ENCODE peak calls at places on chromosomes 13 and 19, in eight cellular contexts. One of them, this sample, is unnamed.

GRCh38 chr19:47020132-47020805 is 632 bp downstream of the NPAS1 start:
- DNase-seq in NCI-H510A treated with DMSO at 0.1 percent for 48 hours: no peak
- DNase-seq in activated CD4-positive, CD25-positive, alpha-beta regulatory T cell treated with anti-CD3 and anti-CD28 coated beads, Interleukin-2, amount 50 U/mL, for 16 hours: no peak
- DNase-seq in stimulated activated CD8-positive, alpha-beta memory T cell treated with anti-CD3 and anti-CD28 coated beads, Interleukin-7, amount 100 ng/mL, for 24 hours: no peak
- DNase-seq in ascending aorta: no peak
- DNase-seq in activated T-cell treated with anti-CD3 and anti-CD28 coated beads for 24 hours: no peak
- DNase-seq in activated naive CD8-positive, alpha-beta T cell treated with anti-CD3 and anti-CD28 coated beads for 36 hours: no peak
- DNase-seq in activated T-helper 1 cell treated with anti-CD3 and anti-CD28 coated beads, Interleukin-12 subunit alpha, Interleukin-12 subunit beta, Interleukin-2, Interleukin-4 antibody, amounts not matched to agents 30 ng/mL and 10 ng/mL and 1 ng/mL, durations not matched to agents 14 hours and 24 hours and 36 hours: no peak
- DNase-seq in this sample: no peak

GRCh38 chr13:28658539-28658795 is 463 bp upstream of the POMP start:
- DNase-seq in NCI-H510A treated with DMSO at 0.1 percent for 48 hours: no peak
- DNase-seq in activated CD4-positive, CD25-positive, alpha-beta regulatory T cell treated with anti-CD3 and anti-CD28 coated beads, Interleukin-2, amount 50 U/mL, for 16 hours: no peak
- DNase-seq in stimulated activated CD8-positive, alpha-beta memory T cell treated with anti-CD3 and anti-CD28 coated beads, Interleukin-7, amount 100 ng/mL, for 24 hours: no peak
- DNase-seq in ascending aorta: no peak
- DNase-seq in activated T-cell treated with anti-CD3 and anti-CD28 coated beads for 24 hours: no peak
- DNase-seq in activated naive CD8-positive, alpha-beta T cell treated with anti-CD3 and anti-CD28 coated beads for 36 hours: no peak
- DNase-seq in activated T-helper 1 cell treated with anti-CD3 and anti-CD28 coated beads, Interleukin-12 subunit alpha, Interleukin-12 subunit beta, Interleukin-2, Interleukin-4 antibody, amounts not matched to agents 30 ng/mL and 10 ng/mL and 1 ng/mL, durations not matched to agents 14 hours and 24 hours and 36 hours: no peak
- DNase-seq in this sample: no peak

GRCh38 chr13:85266331-85266730 is 532.9 kb downstream of the SLITRK6 start:
- DNase-seq in NCI-H510A treated with DMSO at 0.1 percent for 48 hours: no peak
- DNase-seq in activated CD4-positive, CD25-positive, alpha-beta regulatory T cell treated with anti-CD3 and anti-CD28 coated beads, Interleukin-2, amount 50 U/mL, for 16 hours: no peak
- DNase-seq in stimulated activated CD8-positive, alpha-beta memory T cell treated with anti-CD3 and anti-CD28 coated beads, Interleukin-7, amount 100 ng/mL, for 24 hours: no peak
- DNase-seq in ascending aorta: no peak
- DNase-seq in activated T-cell treated with anti-CD3 and anti-CD28 coated beads for 24 hours: no peak
- DNase-seq in activated naive CD8-positive, alpha-beta T cell treated with anti-CD3 and anti-CD28 coated beads for 36 hours: no peak
- DNase-seq in activated T-helper 1 cell treated with anti-CD3 and anti-CD28 coated beads, Interleukin-12 subunit alpha, Interleukin-12 subunit beta, Interleukin-2, Interleukin-4 antibody, amounts not matched to agents 30 ng/mL and 10 ng/mL and 1 ng/mL, durations not matched to agents 14 hours and 24 hours and 36 hours: no peak
- DNase-seq in this sample: no peak

GRCh38 chr19:3409346-3410064 is 43.1 kb downstream of the NFIC start:
- DNase-seq in NCI-H510A treated with DMSO at 0.1 percent for 48 hours: peak
- DNase-seq in activated CD4-positive, CD25-positive, alpha-beta regulatory T cell treated with anti-CD3 and anti-CD28 coated beads, Interleukin-2, amount 50 U/mL, for 16 hours: no peak
- DNase-seq in stimulated activated CD8-positive, alpha-beta memory T cell treated with anti-CD3 and anti-CD28 coated beads, Interleukin-7, amount 100 ng/mL, for 24 hours: no peak
- DNase-seq in ascending aorta: no peak
- DNase-seq in activated T-cell treated with anti-CD3 and anti-CD28 coated beads for 24 hours: no peak
- DNase-seq in activated naive CD8-positive, alpha-beta T cell treated with anti-CD3 and anti-CD28 coated beads for 36 hours: no peak
- DNase-seq in activated T-helper 1 cell treated with anti-CD3 and anti-CD28 coated beads, Interleukin-12 subunit alpha, Interleukin-12 subunit beta, Interleukin-2, Interleukin-4 antibody, amounts not matched to agents 30 ng/mL and 10 ng/mL and 1 ng/mL, durations not matched to agents 14 hours and 24 hours and 36 hours: no peak
- DNase-seq in this sample: no peak

GRCh38 chr13:32316476-32316875 is 1.2 kb downstream of the BRCA2 start:
- DNase-seq in NCI-H510A treated with DMSO at 0.1 percent for 48 hours: no peak
- DNase-seq in activated CD4-positive, CD25-positive, alpha-beta regulatory T cell treated with anti-CD3 and anti-CD28 coated beads, Interleukin-2, amount 50 U/mL, for 16 hours: no peak
- DNase-seq in stimulated activated CD8-positive, alpha-beta memory T cell treated with anti-CD3 and anti-CD28 coated beads, Interleukin-7, amount 100 ng/mL, for 24 hours: no peak
- DNase-seq in ascending aorta: no peak
- DNase-seq in activated T-cell treated with anti-CD3 and anti-CD28 coated beads for 24 hours: no peak
- DNase-seq in activated naive CD8-positive, alpha-beta T cell treated with anti-CD3 and anti-CD28 coated beads for 36 hours: no peak
- DNase-seq in activated T-helper 1 cell treated with anti-CD3 and anti-CD28 coated beads, Interleukin-12 subunit alpha, Interleukin-12 subunit beta, Interleukin-2, Interleukin-4 antibody, amounts not matched to agents 30 ng/mL and 10 ng/mL and 1 ng/mL, durations not matched to agents 14 hours and 24 hours and 36 hours: no peak
- DNase-seq in this sample: no peak

GRCh38 chr19:46856062-46857022 is 4.5 kb upstream of the ARHGAP35 start:
- DNase-seq in NCI-H510A treated with DMSO at 0.1 percent for 48 hours: peak
- DNase-seq in activated CD4-positive, CD25-positive, alpha-beta regulatory T cell treated with anti-CD3 and anti-CD28 coated beads, Interleukin-2, amount 50 U/mL, for 16 hours: peak
- DNase-seq in stimulated activated CD8-positive, alpha-beta memory T cell treated with anti-CD3 and anti-CD28 coated beads, Interleukin-7, amount 100 ng/mL, for 24 hours: peak
- DNase-seq in ascending aorta: peak
- DNase-seq in activated T-cell treated with anti-CD3 and anti-CD28 coated beads for 24 hours: peak
- DNase-seq in activated naive CD8-positive, alpha-beta T cell treated with anti-CD3 and anti-CD28 coated beads for 36 hours: peak
- DNase-seq in activated T-helper 1 cell treated with anti-CD3 and anti-CD28 coated beads, Interleukin-12 subunit alpha, Interleukin-12 subunit beta, Interleukin-2, Interleukin-4 antibody, amounts not matched to agents 30 ng/mL and 10 ng/mL and 1 ng/mL, durations not matched to agents 14 hours and 24 hours and 36 hours: peak
- DNase-seq in this sample: peak

GRCh38 chr13:31686660-31687430 is 52.5 kb upstream of the RXFP2 start:
- DNase-seq in NCI-H510A treated with DMSO at 0.1 percent for 48 hours: no peak
- DNase-seq in activated CD4-positive, CD25-positive, alpha-beta regulatory T cell treated with anti-CD3 and anti-CD28 coated beads, Interleukin-2, amount 50 U/mL, for 16 hours: no peak
- DNase-seq in stimulated activated CD8-positive, alpha-beta memory T cell treated with anti-CD3 and anti-CD28 coated beads, Interleukin-7, amount 100 ng/mL, for 24 hours: no peak
- DNase-seq in ascending aorta: no peak
- DNase-seq in activated T-cell treated with anti-CD3 and anti-CD28 coated beads for 24 hours: no peak
- DNase-seq in activated naive CD8-positive, alpha-beta T cell treated with anti-CD3 and anti-CD28 coated beads for 36 hours: no peak
- DNase-seq in activated T-helper 1 cell treated with anti-CD3 and anti-CD28 coated beads, Interleukin-12 subunit alpha, Interleukin-12 subunit beta, Interleukin-2, Interleukin-4 antibody, amounts not matched to agents 30 ng/mL and 10 ng/mL and 1 ng/mL, durations not matched to agents 14 hours and 24 hours and 36 hours: no peak
- DNase-seq in this sample: no peak

GRCh38 chr19:18058208-18059009 is 28.3 kb downstream of the IL12RB1 start:
- DNase-seq in NCI-H510A treated with DMSO at 0.1 percent for 48 hours: peak
- DNase-seq in activated CD4-positive, CD25-positive, alpha-beta regulatory T cell treated with anti-CD3 and anti-CD28 coated beads, Interleukin-2, amount 50 U/mL, for 16 hours: peak
- DNase-seq in stimulated activated CD8-positive, alpha-beta memory T cell treated with anti-CD3 and anti-CD28 coated beads, Interleukin-7, amount 100 ng/mL, for 24 hours: peak
- DNase-seq in ascending aorta: no peak
- DNase-seq in activated T-cell treated with anti-CD3 and anti-CD28 coated beads for 24 hours: peak
- DNase-seq in activated naive CD8-positive, alpha-beta T cell treated with anti-CD3 and anti-CD28 coated beads for 36 hours: peak
- DNase-seq in activated T-helper 1 cell treated with anti-CD3 and anti-CD28 coated beads, Interleukin-12 subunit alpha, Interleukin-12 subunit beta, Interleukin-2, Interleukin-4 antibody, amounts not matched to agents 30 ng/mL and 10 ng/mL and 1 ng/mL, durations not matched to agents 14 hours and 24 hours and 36 hours: peak
- DNase-seq in this sample: peak

GRCh38 chr13:61188057-61188456 is 227.6 kb downstream of the PCDH20 start:
- DNase-seq in NCI-H510A treated with DMSO at 0.1 percent for 48 hours: no peak
- DNase-seq in activated CD4-positive, CD25-positive, alpha-beta regulatory T cell treated with anti-CD3 and anti-CD28 coated beads, Interleukin-2, amount 50 U/mL, for 16 hours: no peak
- DNase-seq in stimulated activated CD8-positive, alpha-beta memory T cell treated with anti-CD3 and anti-CD28 coated beads, Interleukin-7, amount 100 ng/mL, for 24 hours: no peak
- DNase-seq in ascending aorta: no peak
- DNase-seq in activated T-cell treated with anti-CD3 and anti-CD28 coated beads for 24 hours: no peak
- DNase-seq in activated naive CD8-positive, alpha-beta T cell treated with anti-CD3 and anti-CD28 coated beads for 36 hours: no peak
- DNase-seq in activated T-helper 1 cell treated with anti-CD3 and anti-CD28 coated beads, Interleukin-12 subunit alpha, Interleukin-12 subunit beta, Interleukin-2, Interleukin-4 antibody, amounts not matched to agents 30 ng/mL and 10 ng/mL and 1 ng/mL, durations not matched to agents 14 hours and 24 hours and 36 hours: no peak
- DNase-seq in this sample: no peak

GRCh38 chr19:40638327-40638726 is 37.2 kb downstream of the LTBP4 start:
- DNase-seq in NCI-H510A treated with DMSO at 0.1 percent for 48 hours: no peak
- DNase-seq in activated CD4-positive, CD25-positive, alpha-beta regulatory T cell treated with anti-CD3 and anti-CD28 coated beads, Interleukin-2, amount 50 U/mL, for 16 hours: no peak
- DNase-seq in stimulated activated CD8-positive, alpha-beta memory T cell treated with anti-CD3 and anti-CD28 coated beads, Interleukin-7, amount 100 ng/mL, for 24 hours: no peak
- DNase-seq in ascending aorta: no peak
- DNase-seq in activated T-cell treated with anti-CD3 and anti-CD28 coated beads for 24 hours: no peak
- DNase-seq in activated naive CD8-positive, alpha-beta T cell treated with anti-CD3 and anti-CD28 coated beads for 36 hours: no peak
- DNase-seq in activated T-helper 1 cell treated with anti-CD3 and anti-CD28 coated beads, Interleukin-12 subunit alpha, Interleukin-12 subunit beta, Interleukin-2, Interleukin-4 antibody, amounts not matched to agents 30 ng/mL and 10 ng/mL and 1 ng/mL, durations not matched to agents 14 hours and 24 hours and 36 hours: no peak
- DNase-seq in this sample: no peak

GRCh38 chr19:41339936-41340335 is 13.8 kb downstream of the TGFB1 start:
- DNase-seq in NCI-H510A treated with DMSO at 0.1 percent for 48 hours: no peak
- DNase-seq in activated CD4-positive, CD25-positive, alpha-beta regulatory T cell treated with anti-CD3 and anti-CD28 coated beads, Interleukin-2, amount 50 U/mL, for 16 hours: no peak
- DNase-seq in stimulated activated CD8-positive, alpha-beta memory T cell treated with anti-CD3 and anti-CD28 coated beads, Interleukin-7, amount 100 ng/mL, for 24 hours: no peak
- DNase-seq in ascending aorta: no peak
- DNase-seq in activated T-cell treated with anti-CD3 and anti-CD28 coated beads for 24 hours: no peak
- DNase-seq in activated naive CD8-positive, alpha-beta T cell treated with anti-CD3 and anti-CD28 coated beads for 36 hours: no peak
- DNase-seq in activated T-helper 1 cell treated with anti-CD3 and anti-CD28 coated beads, Interleukin-12 subunit alpha, Interleukin-12 subunit beta, Interleukin-2, Interleukin-4 antibody, amounts not matched to agents 30 ng/mL and 10 ng/mL and 1 ng/mL, durations not matched to agents 14 hours and 24 hours and 36 hours: no peak
- DNase-seq in this sample: no peak

GRCh38 chr19:7622933-7623685 is 6.2 kb downstream of the XAB2 start:
- DNase-seq in NCI-H510A treated with DMSO at 0.1 percent for 48 hours: no peak
- DNase-seq in activated CD4-positive, CD25-positive, alpha-beta regulatory T cell treated with anti-CD3 and anti-CD28 coated beads, Interleukin-2, amount 50 U/mL, for 16 hours: no peak
- DNase-seq in stimulated activated CD8-positive, alpha-beta memory T cell treated with anti-CD3 and anti-CD28 coated beads, Interleukin-7, amount 100 ng/mL, for 24 hours: no peak
- DNase-seq in ascending aorta: no peak
- DNase-seq in activated T-cell treated with anti-CD3 and anti-CD28 coated beads for 24 hours: no peak
- DNase-seq in activated naive CD8-positive, alpha-beta T cell treated with anti-CD3 and anti-CD28 coated beads for 36 hours: peak
- DNase-seq in activated T-helper 1 cell treated with anti-CD3 and anti-CD28 coated beads, Interleukin-12 subunit alpha, Interleukin-12 subunit beta, Interleukin-2, Interleukin-4 antibody, amounts not matched to agents 30 ng/mL and 10 ng/mL and 1 ng/mL, durations not matched to agents 14 hours and 24 hours and 36 hours: no peak
- DNase-seq in this sample: no peak

GRCh38 chr13:43376596-43376995 is 353.2 kb downstream of the DNAJC15 start:
- DNase-seq in NCI-H510A treated with DMSO at 0.1 percent for 48 hours: no peak
- DNase-seq in activated CD4-positive, CD25-positive, alpha-beta regulatory T cell treated with anti-CD3 and anti-CD28 coated beads, Interleukin-2, amount 50 U/mL, for 16 hours: no peak
- DNase-seq in stimulated activated CD8-positive, alpha-beta memory T cell treated with anti-CD3 and anti-CD28 coated beads, Interleukin-7, amount 100 ng/mL, for 24 hours: no peak
- DNase-seq in ascending aorta: no peak
- DNase-seq in activated T-cell treated with anti-CD3 and anti-CD28 coated beads for 24 hours: no peak
- DNase-seq in activated naive CD8-positive, alpha-beta T cell treated with anti-CD3 and anti-CD28 coated beads for 36 hours: no peak
- DNase-seq in activated T-helper 1 cell treated with anti-CD3 and anti-CD28 coated beads, Interleukin-12 subunit alpha, Interleukin-12 subunit beta, Interleukin-2, Interleukin-4 antibody, amounts not matched to agents 30 ng/mL and 10 ng/mL and 1 ng/mL, durations not matched to agents 14 hours and 24 hours and 36 hours: no peak
- DNase-seq in this sample: no peak

GRCh38 chr19:2039082-2039958 is 11.7 kb downstream of the MKNK2 start:
- DNase-seq in NCI-H510A treated with DMSO at 0.1 percent for 48 hours: no peak
- DNase-seq in activated CD4-positive, CD25-positive, alpha-beta regulatory T cell treated with anti-CD3 and anti-CD28 coated beads, Interleukin-2, amount 50 U/mL, for 16 hours: no peak
- DNase-seq in stimulated activated CD8-positive, alpha-beta memory T cell treated with anti-CD3 and anti-CD28 coated beads, Interleukin-7, amount 100 ng/mL, for 24 hours: no peak
- DNase-seq in ascending aorta: no peak
- DNase-seq in activated T-cell treated with anti-CD3 and anti-CD28 coated beads for 24 hours: no peak
- DNase-seq in activated naive CD8-positive, alpha-beta T cell treated with anti-CD3 and anti-CD28 coated beads for 36 hours: no peak
- DNase-seq in activated T-helper 1 cell treated with anti-CD3 and anti-CD28 coated beads, Interleukin-12 subunit alpha, Interleukin-12 subunit beta, Interleukin-2, Interleukin-4 antibody, amounts not matched to agents 30 ng/mL and 10 ng/mL and 1 ng/mL, durations not matched to agents 14 hours and 24 hours and 36 hours: no peak
- DNase-seq in this sample: no peak

GRCh38 chr13:62092536-62092935 is 676.9 kb upstream of the PCDH20 start:
- DNase-seq in NCI-H510A treated with DMSO at 0.1 percent for 48 hours: no peak
- DNase-seq in activated CD4-positive, CD25-positive, alpha-beta regulatory T cell treated with anti-CD3 and anti-CD28 coated beads, Interleukin-2, amount 50 U/mL, for 16 hours: no peak
- DNase-seq in stimulated activated CD8-positive, alpha-beta memory T cell treated with anti-CD3 and anti-CD28 coated beads, Interleukin-7, amount 100 ng/mL, for 24 hours: no peak
- DNase-seq in ascending aorta: no peak
- DNase-seq in activated T-cell treated with anti-CD3 and anti-CD28 coated beads for 24 hours: no peak
- DNase-seq in activated naive CD8-positive, alpha-beta T cell treated with anti-CD3 and anti-CD28 coated beads for 36 hours: no peak
- DNase-seq in activated T-helper 1 cell treated with anti-CD3 and anti-CD28 coated beads, Interleukin-12 subunit alpha, Interleukin-12 subunit beta, Interleukin-2, Interleukin-4 antibody, amounts not matched to agents 30 ng/mL and 10 ng/mL and 1 ng/mL, durations not matched to agents 14 hours and 24 hours and 36 hours: no peak
- DNase-seq in this sample: no peak

GRCh38 chr13:99419591-99420243 is 81.6 kb upstream of the TM9SF2 start:
- DNase-seq in NCI-H510A treated with DMSO at 0.1 percent for 48 hours: no peak
- DNase-seq in activated CD4-positive, CD25-positive, alpha-beta regulatory T cell treated with anti-CD3 and anti-CD28 coated beads, Interleukin-2, amount 50 U/mL, for 16 hours: no peak
- DNase-seq in stimulated activated CD8-positive, alpha-beta memory T cell treated with anti-CD3 and anti-CD28 coated beads, Interleukin-7, amount 100 ng/mL, for 24 hours: no peak
- DNase-seq in ascending aorta: no peak
- DNase-seq in activated T-cell treated with anti-CD3 and anti-CD28 coated beads for 24 hours: no peak
- DNase-seq in activated naive CD8-positive, alpha-beta T cell treated with anti-CD3 and anti-CD28 coated beads for 36 hours: no peak
- DNase-seq in activated T-helper 1 cell treated with anti-CD3 and anti-CD28 coated beads, Interleukin-12 subunit alpha, Interleukin-12 subunit beta, Interleukin-2, Interleukin-4 antibody, amounts not matched to agents 30 ng/mL and 10 ng/mL and 1 ng/mL, durations not matched to agents 14 hours and 24 hours and 36 hours: no peak
- DNase-seq in this sample: no peak

GRCh38 chr19:42613666-42614065 is 18.9 kb upstream of the CEACAM8 start:
- DNase-seq in NCI-H510A treated with DMSO at 0.1 percent for 48 hours: no peak
- DNase-seq in activated CD4-positive, CD25-positive, alpha-beta regulatory T cell treated with anti-CD3 and anti-CD28 coated beads, Interleukin-2, amount 50 U/mL, for 16 hours: no peak
- DNase-seq in stimulated activated CD8-positive, alpha-beta memory T cell treated with anti-CD3 and anti-CD28 coated beads, Interleukin-7, amount 100 ng/mL, for 24 hours: no peak
- DNase-seq in ascending aorta: no peak
- DNase-seq in activated T-cell treated with anti-CD3 and anti-CD28 coated beads for 24 hours: no peak
- DNase-seq in activated naive CD8-positive, alpha-beta T cell treated with anti-CD3 and anti-CD28 coated beads for 36 hours: no peak
- DNase-seq in activated T-helper 1 cell treated with anti-CD3 and anti-CD28 coated beads, Interleukin-12 subunit alpha, Interleukin-12 subunit beta, Interleukin-2, Interleukin-4 antibody, amounts not matched to agents 30 ng/mL and 10 ng/mL and 1 ng/mL, durations not matched to agents 14 hours and 24 hours and 36 hours: no peak
- DNase-seq in this sample: no peak

GRCh38 chr13:111636271-111636670 is 315.8 kb downstream of the TEX29 start:
- DNase-seq in NCI-H510A treated with DMSO at 0.1 percent for 48 hours: no peak
- DNase-seq in activated CD4-positive, CD25-positive, alpha-beta regulatory T cell treated with anti-CD3 and anti-CD28 coated beads, Interleukin-2, amount 50 U/mL, for 16 hours: no peak
- DNase-seq in stimulated activated CD8-positive, alpha-beta memory T cell treated with anti-CD3 and anti-CD28 coated beads, Interleukin-7, amount 100 ng/mL, for 24 hours: no peak
- DNase-seq in ascending aorta: no peak
- DNase-seq in activated T-cell treated with anti-CD3 and anti-CD28 coated beads for 24 hours: no peak
- DNase-seq in activated naive CD8-positive, alpha-beta T cell treated with anti-CD3 and anti-CD28 coated beads for 36 hours: no peak
- DNase-seq in activated T-helper 1 cell treated with anti-CD3 and anti-CD28 coated beads, Interleukin-12 subunit alpha, Interleukin-12 subunit beta, Interleukin-2, Interleukin-4 antibody, amounts not matched to agents 30 ng/mL and 10 ng/mL and 1 ng/mL, durations not matched to agents 14 hours and 24 hours and 36 hours: no peak
- DNase-seq in this sample: no peak

GRCh38 chr13:104976964-104977363 is 1558.5 kb downstream of the EFNB2 start:
- DNase-seq in NCI-H510A treated with DMSO at 0.1 percent for 48 hours: no peak
- DNase-seq in activated CD4-positive, CD25-positive, alpha-beta regulatory T cell treated with anti-CD3 and anti-CD28 coated beads, Interleukin-2, amount 50 U/mL, for 16 hours: no peak
- DNase-seq in stimulated activated CD8-positive, alpha-beta memory T cell treated with anti-CD3 and anti-CD28 coated beads, Interleukin-7, amount 100 ng/mL, for 24 hours: no peak
- DNase-seq in ascending aorta: no peak
- DNase-seq in activated T-cell treated with anti-CD3 and anti-CD28 coated beads for 24 hours: no peak
- DNase-seq in activated naive CD8-positive, alpha-beta T cell treated with anti-CD3 and anti-CD28 coated beads for 36 hours: no peak
- DNase-seq in activated T-helper 1 cell treated with anti-CD3 and anti-CD28 coated beads, Interleukin-12 subunit alpha, Interleukin-12 subunit beta, Interleukin-2, Interleukin-4 antibody, amounts not matched to agents 30 ng/mL and 10 ng/mL and 1 ng/mL, durations not matched to agents 14 hours and 24 hours and 36 hours: no peak
- DNase-seq in this sample: no peak

GRCh38 chr13:111667757-111668156 is 347.3 kb downstream of the TEX29 start:
- DNase-seq in NCI-H510A treated with DMSO at 0.1 percent for 48 hours: no peak
- DNase-seq in activated CD4-positive, CD25-positive, alpha-beta regulatory T cell treated with anti-CD3 and anti-CD28 coated beads, Interleukin-2, amount 50 U/mL, for 16 hours: no peak
- DNase-seq in stimulated activated CD8-positive, alpha-beta memory T cell treated with anti-CD3 and anti-CD28 coated beads, Interleukin-7, amount 100 ng/mL, for 24 hours: no peak
- DNase-seq in ascending aorta: no peak
- DNase-seq in activated T-cell treated with anti-CD3 and anti-CD28 coated beads for 24 hours: no peak
- DNase-seq in activated naive CD8-positive, alpha-beta T cell treated with anti-CD3 and anti-CD28 coated beads for 36 hours: no peak
- DNase-seq in activated T-helper 1 cell treated with anti-CD3 and anti-CD28 coated beads, Interleukin-12 subunit alpha, Interleukin-12 subunit beta, Interleukin-2, Interleukin-4 antibody, amounts not matched to agents 30 ng/mL and 10 ng/mL and 1 ng/mL, durations not matched to agents 14 hours and 24 hours and 36 hours: no peak
- DNase-seq in this sample: no peak

GRCh38 chr19:58351996-58352755 is 1.1 kb downstream of the A1BG start:
- DNase-seq in NCI-H510A treated with DMSO at 0.1 percent for 48 hours: no peak
- DNase-seq in activated CD4-positive, CD25-positive, alpha-beta regulatory T cell treated with anti-CD3 and anti-CD28 coated beads, Interleukin-2, amount 50 U/mL, for 16 hours: no peak
- DNase-seq in stimulated activated CD8-positive, alpha-beta memory T cell treated with anti-CD3 and anti-CD28 coated beads, Interleukin-7, amount 100 ng/mL, for 24 hours: no peak
- DNase-seq in ascending aorta: no peak
- DNase-seq in activated T-cell treated with anti-CD3 and anti-CD28 coated beads for 24 hours: no peak
- DNase-seq in activated naive CD8-positive, alpha-beta T cell treated with anti-CD3 and anti-CD28 coated beads for 36 hours: no peak
- DNase-seq in activated T-helper 1 cell treated with anti-CD3 and anti-CD28 coated beads, Interleukin-12 subunit alpha, Interleukin-12 subunit beta, Interleukin-2, Interleukin-4 antibody, amounts not matched to agents 30 ng/mL and 10 ng/mL and 1 ng/mL, durations not matched to agents 14 hours and 24 hours and 36 hours: no peak
- DNase-seq in this sample: no peak

GRCh38 chr19:41860419-41861097 is 503 bp downstream of the RPS19 start:
- DNase-seq in NCI-H510A treated with DMSO at 0.1 percent for 48 hours: no peak
- DNase-seq in activated CD4-positive, CD25-positive, alpha-beta regulatory T cell treated with anti-CD3 and anti-CD28 coated beads, Interleukin-2, amount 50 U/mL, for 16 hours: no peak
- DNase-seq in stimulated activated CD8-positive, alpha-beta memory T cell treated with anti-CD3 and anti-CD28 coated beads, Interleukin-7, amount 100 ng/mL, for 24 hours: no peak
- DNase-seq in ascending aorta: no peak
- DNase-seq in activated T-cell treated with anti-CD3 and anti-CD28 coated beads for 24 hours: no peak
- DNase-seq in activated naive CD8-positive, alpha-beta T cell treated with anti-CD3 and anti-CD28 coated beads for 36 hours: no peak
- DNase-seq in activated T-helper 1 cell treated with anti-CD3 and anti-CD28 coated beads, Interleukin-12 subunit alpha, Interleukin-12 subunit beta, Interleukin-2, Interleukin-4 antibody, amounts not matched to agents 30 ng/mL and 10 ng/mL and 1 ng/mL, durations not matched to agents 14 hours and 24 hours and 36 hours: no peak
- DNase-seq in this sample: no peak

This sample was measured in Jurkat, Clone E6-1.